ENCODE peak calls at places on chromosomes 11 and 22, in ten cellular contexts. I, F, A, U, L, Y, V, K, Z and J are unnamed samples.

GRCh38 chr22:23070418-23071162 is at the start of gene GNAZ:
- DNase-seq in L (no peak), Z (no peak), U (peak), F (no peak), I (no peak), Y (peak), K (no peak), V (peak), A (peak), J (no peak)

GRCh38 chr22:42699281-42699681 is 21.4 kb downstream of the A4GALT start:
- DNase-seq in K (no peak), Z (no peak), Y (no peak), F (no peak), L (no peak), U (no peak), A (no peak), I (no peak), V (peak), J (no peak)

GRCh38 chr22:37661160-37661924 is 2.8 kb downstream of the PDXP start:
- DNase-seq in U (no peak), Z (peak), F (no peak), K (no peak), L (no peak), A (no peak), V (no peak), Y (no peak), I (no peak), J (no peak)

GRCh38 chr22:38292694-38293093 is 19.9 kb upstream of the TMEM184B start:
- DNase-seq in F (no peak), K (no peak), Y (no peak), V (no peak), I (no peak), Z (no peak), U (no peak), L (no peak), A (no peak), J (no peak)

GRCh38 chr11:111631666-111632039 is 29.4 kb downstream of the SIK2 start:
- DNase-seq in Y (no peak), L (no peak), I (no peak), A (no peak), U (peak), F (no peak), Z (peak), K (no peak), V (no peak), J (no peak)

GRCh38 chr11:64998690-64999431 is 2.1 kb upstream of the BATF2 start:
- DNase-seq in I (no peak), Z (no peak), L (no peak), K (peak), Y (no peak), U (peak), A (peak), V (no peak), F (no peak), J (peak)

GRCh38 chr11:117862019-117862725 is 14.3 kb downstream of the FXYD6 start:
- DNase-seq in K (no peak), F (no peak), U (no peak), V (peak), Y (no peak), Z (no peak), A (no peak), L (no peak), I (no peak), J (no peak)

GRCh38 chr22:30423296-30423958 is 2.1 kb upstream of the MTFP1 start:
- DNase-seq in L (no peak), I (peak), Y (no peak), A (peak), V (peak), F (no peak), U (no peak), K (no peak), Z (no peak), J (peak)

GRCh38 chr11:68014157-68014965 is 4.2 kb downstream of the ALDH3B1 start:
- DNase-seq in A (peak), V (no peak), Z (peak), L (peak), Y (peak), U (peak), F (no peak), I (peak), K (peak), J (peak)

GRCh38 chr22:46069518-46070214 is 80.7 kb upstream of the PPARA start:
- DNase-seq in Y (peak), U (peak), A (no peak), I (peak), Z (peak), L (peak), K (peak), V (peak), F (no peak), J (peak)

GRCh38 chr11:62273789-62274275 is 3.9 kb downstream of the SCGB2A2 start:
- DNase-seq in V (no peak), Y (no peak), U (no peak), L (no peak), Z (no peak), F (no peak), K (no peak), I (no peak), A (no peak), J (no peak)

GRCh38 chr22:24161485-24161884 is 19.8 kb upstream of the SUSD2 start:
- DNase-seq in F (no peak), A (no peak), L (no peak), Z (no peak), K (no peak), I (no peak), Y (no peak), V (no peak), U (no peak), J (no peak)

GRCh38 chr11:3163241-3163981 is 1.7 kb downstream of the OSBPL5 start:
- DNase-seq in I (no peak), A (no peak), Y (no peak), Z (no peak), F (no peak), K (no peak), L (no peak), U (no peak), V (peak), J (no peak)

GRCh38 chr11:39745401-39745800 is 1714.1 kb downstream of the LRRC4C start:
- DNase-seq in U (no peak), Y (no peak), Z (no peak), A (no peak), I (no peak), F (no peak), L (peak), K (no peak), V (no peak), J (no peak)

GRCh38 chr11:77115181-77115611 is 12.6 kb downstream of the OMP start:
- DNase-seq in A (no peak), Z (no peak), K (no peak), V (no peak), Y (no peak), I (no peak), F (no peak), L (no peak), U (peak), J (no peak)